ENCODE peak calls at places on chromosomes 7 and 10, in five cellular contexts. T, V, I, O and F are unnamed samples.

GRCh38 chr10:125626671-125627070 is 56.3 kb downstream of the TEX36 start:
- DNase-seq in T (no peak), V (no peak), I (no peak), O (no peak), F (no peak)

GRCh38 chr7:140284062-140284461 is 107.3 kb upstream of the KDM7A start:
- DNase-seq in T (no peak), V (no peak), I (no peak), O (peak), F (no peak)

GRCh38 chr7:46153951-46154787 is 233.1 kb upstream of the IGFBP3 start:
- DNase-seq in T (no peak), V (peak), I (peak), O (peak), F (no peak)

GRCh38 chr10:119301397-119301796 is 94.0 kb downstream of the GRK5 start:
- DNase-seq in T (peak), V (peak), I (peak), O (peak), F (no peak)

GRCh38 chr7:28112883-28113540 is 67.6 kb downstream of the JAZF1 start:
- DNase-seq in T (no peak), V (no peak), I (no peak), O (no peak), F (no peak)

GRCh38 chr7:23530901-23531793 is 634 bp downstream of the TRA2A start:
- DNase-seq in T (peak), V (peak), I (peak), O (peak), F (peak)

GRCh38 chr7:17651926-17652385 is 288.3 kb downstream of the SNX13 start:
- DNase-seq in T (no peak), V (peak), I (no peak), O (peak), F (peak)

GRCh38 chr10:50551894-50552293 is 71.9 kb downstream of the SGMS1 start:
- DNase-seq in T (no peak), V (no peak), I (no peak), O (no peak), F (no peak)

GRCh38 chr10:71771821-71772617 is 1.3 kb downstream of the VSIR start:
- DNase-seq in T (peak), V (peak), I (no peak), O (peak), F (peak)

GRCh38 chr7:159126496-159127345 is 17.9 kb downstream of the VIPR2 start:
- DNase-seq in T (no peak), V (no peak), I (no peak), O (no peak), F (no peak)

GRCh38 chr10:104580321-104580720 is 60.8 kb upstream of the SORCS3 start:
- DNase-seq in T (no peak), V (peak), I (peak), O (peak), F (peak)

GRCh38 chr7:45686441-45687184 is 112.4 kb downstream of the ADCY1 start:
- DNase-seq in T (no peak), V (no peak), I (no peak), O (no peak), F (no peak)